ENCODE peak calls at places on chromosome 21, in eight cellular contexts. H is HCT116, Q is tibial nerve, V is uterus, T is esophagus muscularis mucosa, N is esophagus squamous epithelium, E is stomach, R is transverse colon. U is an unnamed sample.
A peak's percentile ranks its signal among the peaks of the same experiment; 100 is the strongest.

GRCh38 chr21:28336299-28336698 is 656.4 kb downstream of the LTN1 start:
- DNase-seq in H (no peak), V (peak; percentile 27), R (no peak), Q (no peak), E (peak; percentile 26), T (no peak), N (no peak), U (no peak)

GRCh38 chr21:23356905-23357304 is 2250.4 kb downstream of the MRPL39 start:
- DNase-seq in T (no peak), E (no peak), N (no peak), V (no peak), H (no peak), R (no peak), Q (no peak), U (no peak)

GRCh38 chr21:31873696-31874599 is 1.1 kb downstream of the HUNK start:
- DNase-seq in T (no peak), V (peak; percentile 46), E (peak; percentile 51), N (no peak), Q (no peak), H (no peak), R (peak; percentile 68), U (peak; percentile 47)

GRCh38 chr21:36745459-36745858 is 46.5 kb downstream of the SIM2 start:
- DNase-seq in E (no peak), Q (no peak), R (no peak), V (no peak), N (no peak), T (no peak), H (no peak), U (no peak)

GRCh38 chr21:28893687-28894086 is 99.0 kb downstream of the LTN1 start:
- DNase-seq in R (no peak), T (no peak), Q (no peak), H (no peak), N (no peak), E (no peak), V (no peak), U (no peak)

GRCh38 chr21:22554690-22555316 is 1556.6 kb downstream of the NCAM2 start:
- DNase-seq in R (no peak), H (no peak), V (no peak), Q (no peak), N (no peak), T (no peak), E (no peak), U (no peak)

GRCh38 chr21:36321325-36322082 is 1.5 kb downstream of the MORC3 start:
- DNase-seq in E (peak; percentile 33), H (no peak), Q (no peak), V (no peak), T (no peak), R (no peak), N (no peak), U (no peak)

GRCh38 chr21:38424333-38424732 is 73.9 kb downstream of the ERG start:
- DNase-seq in T (no peak), N (no peak), Q (no peak), E (no peak), H (no peak), R (no peak), V (no peak), U (no peak)

GRCh38 chr21:32538147-32538792 is 47.1 kb downstream of the TCP10L start:
- DNase-seq in E (no peak), T (no peak), Q (no peak), H (no peak), V (no peak), R (no peak), N (no peak), U (no peak)

GRCh38 chr21:34593954-34594531 is 20.9 kb downstream of the RCAN1 start:
- DNase-seq in T (no peak), E (no peak), Q (no peak), R (no peak), V (no peak), H (no peak), N (no peak), U (no peak)

GRCh38 chr21:34593423-34593822 is 21.5 kb downstream of the RCAN1 start:
- DNase-seq in E (peak; percentile 52), T (no peak), V (no peak), N (no peak), R (no peak), Q (no peak), H (no peak), U (no peak)

GRCh38 chr21:34592120-34592561 is 22.8 kb downstream of the RCAN1 start:
- DNase-seq in T (no peak), R (peak; percentile 64), E (peak; percentile 74), Q (no peak), V (no peak), N (no peak), H (no peak), U (no peak)

GRCh38 chr21:34594566-34595234 is 20.2 kb downstream of the RCAN1 start:
- DNase-seq in V (no peak), R (no peak), E (no peak), T (peak; percentile 82), H (no peak), N (no peak), Q (no peak), U (no peak)

GRCh38 chr21:34592573-34592972 is 22.3 kb downstream of the RCAN1 start:
- DNase-seq in H (no peak), V (no peak), R (no peak), E (no peak), Q (no peak), T (no peak), N (no peak), U (no peak)
- H3K4me1 ChIP-seq in H (no peaks in the 10 kb centered on the region), V (no peaks in the 10 kb centered on the region), R (peaks cover 24% of the 10 kb centered on the region), E (peaks cover 44% of the 10 kb centered on the region), Q (peaks cover 24% of the 10 kb centered on the region), T (peaks cover 60% of the 10 kb centered on the region), N (peaks cover 23% of the 10 kb centered on the region), U (no peaks in the 10 kb centered on the region)

GRCh38 chr21:45288441-45288841 is 746 bp upstream of the POFUT2 start:
- DNase-seq in N (no peak), E (peak; percentile 30), R (peak; percentile 34), T (no peak), V (no peak), Q (no peak), H (no peak), U (peak; percentile 56)

GRCh38 chr21:45289655-45290515 is 2.2 kb upstream of the POFUT2 start:
- DNase-seq in H (peak; percentile 35), E (peak; percentile 18), Q (peak; percentile 10), V (no peak), R (no peak), N (no peak), T (no peak), U (no peak)

GRCh38 chr21:45286671-45287437 is 841 bp downstream of the POFUT2 start:
- DNase-seq in H (no peak), N (no peak), Q (peak; percentile 12), T (no peak), V (no peak), R (peak; percentile 8), E (peak; percentile 23), U (peak; percentile 39)

GRCh38 chr21:45289134-45289533 is 1.4 kb upstream of the POFUT2 start:
- DNase-seq in E (peak; percentile 5), N (no peak), T (no peak), H (no peak), R (no peak), V (no peak), Q (no peak), U (no peak)

DNA sequence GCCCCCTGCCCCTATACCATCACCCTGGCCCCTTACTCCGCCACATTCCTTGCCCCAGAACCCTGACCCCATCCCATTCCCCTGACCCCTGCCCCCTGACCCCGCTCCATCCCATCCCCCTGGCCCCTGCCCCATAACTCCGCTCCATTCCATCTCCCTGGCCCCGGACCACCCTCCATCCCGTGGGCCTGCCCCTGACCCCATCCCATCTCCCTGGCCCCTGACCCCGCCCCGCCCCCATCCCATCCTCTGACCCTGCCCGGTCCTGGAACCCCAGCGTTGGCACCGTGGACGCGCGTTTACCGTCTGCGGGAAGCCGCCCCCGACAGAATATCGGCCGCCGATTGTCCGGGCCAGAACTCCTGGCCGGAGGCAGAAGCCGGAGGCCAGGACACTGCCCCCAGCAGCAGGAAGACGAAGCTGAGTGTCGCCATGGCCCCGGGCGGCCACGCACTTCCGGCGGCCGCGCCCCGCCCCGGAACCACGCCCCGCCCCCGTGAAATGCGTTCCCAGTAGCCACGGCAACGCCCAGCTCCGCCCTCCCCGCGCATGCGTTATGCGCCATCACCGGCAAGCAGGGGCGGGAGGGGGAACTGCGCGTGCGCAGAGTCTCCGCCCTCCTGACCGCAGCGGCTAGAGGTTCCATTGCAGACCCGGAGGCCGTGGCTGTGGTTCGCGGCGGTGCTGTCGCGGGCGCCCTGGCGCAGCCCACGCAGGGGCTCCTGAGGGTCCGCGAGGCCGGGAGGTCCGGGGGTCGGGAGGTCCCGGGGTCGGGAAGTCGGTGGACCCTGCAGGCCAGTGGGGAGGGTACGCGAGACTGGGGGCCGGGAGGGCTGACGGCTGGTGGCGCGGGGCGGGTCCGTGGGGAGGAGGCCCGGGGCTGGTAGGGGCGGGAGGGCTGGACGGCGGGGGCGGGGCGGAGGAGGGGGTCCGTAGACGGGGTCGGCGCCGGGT is at the start of gene POFUT2:
- DNase-seq in E (peak; percentile 99), T (peak; percentile 98), Q (peak; percentile 93), V (peak; percentile 96), R (peak; percentile 99), H (peak; percentile 85), N (peak; percentile 65), U (peak; percentile 98)
- TF ChIP-seq POLR2A in E (no peak), T (no peak), Q (peak; percentile 87), V (peak; percentile 76), R (peak; percentile 88), H (peak; percentile 59), N (peak; percentile 84), U (peak; percentile 87)

DNA sequence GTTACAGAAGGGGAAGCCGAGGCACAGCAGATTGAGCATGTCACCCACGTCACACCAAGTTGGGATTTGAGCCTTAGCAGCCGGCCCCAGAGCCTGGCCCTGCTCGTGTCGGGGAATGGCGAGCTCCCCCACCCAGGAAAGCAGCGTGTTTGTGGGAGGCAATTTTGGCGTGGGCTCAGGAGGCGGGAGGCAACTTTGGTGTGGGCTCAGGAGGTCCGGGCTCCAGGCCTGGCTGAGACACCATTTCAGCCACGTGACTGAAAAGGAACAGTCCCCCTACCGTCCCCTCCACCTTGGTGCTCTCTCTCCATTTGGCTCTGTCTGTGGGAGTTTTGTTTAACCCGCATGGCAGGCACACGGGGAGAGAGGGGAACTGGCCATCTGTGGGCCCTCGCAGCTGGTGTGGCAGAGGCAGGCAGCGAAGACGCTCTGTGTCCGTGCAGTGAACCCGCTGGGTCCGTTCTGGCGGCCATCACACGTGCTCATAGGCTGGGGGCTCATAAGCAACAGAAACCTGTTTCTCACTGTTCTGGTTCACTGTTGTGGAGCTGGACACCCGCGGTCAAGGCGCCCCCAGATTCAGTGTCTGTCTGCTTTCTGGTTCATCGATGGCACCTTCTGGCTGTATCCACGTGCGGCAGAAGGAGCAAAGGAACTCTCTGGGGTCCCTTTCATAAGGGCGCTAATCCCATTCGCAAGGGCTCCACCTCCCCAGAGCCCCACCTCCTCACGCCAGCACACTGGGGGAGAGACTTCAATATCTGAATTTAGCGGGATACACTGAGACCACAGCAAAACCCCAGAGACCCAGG is 110.2 kb downstream of the CRYAA start:
- DNase-seq in N (no peak), R (no peak), H (no peak), T (no peak), E (no peak), Q (no peak), V (no peak), U (no peak)
- H3K27me3 ChIP-seq in N (no peaks in the 10 kb centered on the region), R (peaks cover 16% of the 10 kb centered on the region), H (peaks cover 5% of the 10 kb centered on the region), T (no peaks in the 10 kb centered on the region), E (no peaks in the 10 kb centered on the region), Q (no peaks in the 10 kb centered on the region), V (no peaks in the 10 kb centered on the region), U (no peaks in the 10 kb centered on the region)

DNA sequence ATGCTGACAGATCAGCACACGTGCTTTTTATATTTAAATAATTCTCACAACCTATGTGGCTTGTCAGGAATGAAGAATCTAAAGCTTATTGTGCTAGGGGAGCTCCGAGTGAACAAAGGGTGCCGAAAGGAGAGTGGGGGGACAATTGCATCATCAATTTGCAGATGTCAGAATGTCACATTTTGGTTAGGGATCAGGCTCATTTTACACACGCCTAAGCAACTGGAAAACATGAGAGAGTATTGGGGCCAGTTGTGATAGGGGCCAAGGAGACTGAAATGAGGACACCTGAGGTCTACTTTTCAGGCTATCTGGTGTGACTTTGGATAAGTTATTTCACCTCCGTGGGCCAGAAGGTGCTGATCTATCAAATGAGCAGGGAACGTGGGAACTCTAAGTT is 31.8 kb downstream of the RUNX1 start:
- DNase-seq in T (no peak), H (no peak), R (no peak), E (no peak), N (no peak), V (no peak), Q (no peak), U (no peak)
- H3K4me1 ChIP-seq in T (no peaks in the 10 kb centered on the region), H (peaks cover 3% of the 10 kb centered on the region), R (peaks cover 19% of the 10 kb centered on the region), E (peaks cover 16% of the 10 kb centered on the region), N (peaks cover 1% of the 10 kb centered on the region), V (no peaks in the 10 kb centered on the region), Q (no peaks in the 10 kb centered on the region), U (no peaks in the 10 kb centered on the region)

U was measured in right lobe of liver.